ENCODE peak calls at places on chromosome 21, in nine cellular contexts. One of them, this sample, is unnamed.

GRCh38 chr21:46057710-46058241 is 40.1 kb upstream of the COL6A2 start:
- DNase-seq in brain microvascular endothelial cell: no peak
- DNase-seq in left lung: no peak
- DNase-seq in fibroblast of mammary gland: no peak
- DNase-seq in astrocyte: no peak
- DNase-seq in CD8-positive, alpha-beta memory T cell: no peak
- DNase-seq in fibroblast of pulmonary artery: no peak
- DNase-seq in cardiac muscle cell: no peak
- DNase-seq in upper lobe of right lung: no peak
- DNase-seq in this sample: no peak

GRCh38 chr21:16422702-16423101 is 692.9 kb downstream of the USP25 start:
- DNase-seq in brain microvascular endothelial cell: no peak
- DNase-seq in left lung: no peak
- DNase-seq in fibroblast of mammary gland: peak
- DNase-seq in astrocyte: peak
- DNase-seq in CD8-positive, alpha-beta memory T cell: no peak
- DNase-seq in fibroblast of pulmonary artery: peak
- DNase-seq in cardiac muscle cell: peak
- DNase-seq in upper lobe of right lung: no peak
- DNase-seq in this sample: no peak

GRCh38 chr21:27448960-27449359 is 482.1 kb upstream of the ADAMTS5 start:
- DNase-seq in brain microvascular endothelial cell: no peak
- DNase-seq in left lung: no peak
- DNase-seq in fibroblast of mammary gland: no peak
- DNase-seq in astrocyte: no peak
- DNase-seq in CD8-positive, alpha-beta memory T cell: no peak
- DNase-seq in fibroblast of pulmonary artery: no peak
- DNase-seq in cardiac muscle cell: no peak
- DNase-seq in upper lobe of right lung: no peak
- DNase-seq in this sample: no peak

GRCh38 chr21:39121600-39122355 is 61.5 kb downstream of the PSMG1 start:
- DNase-seq in brain microvascular endothelial cell: no peak
- DNase-seq in left lung: no peak
- DNase-seq in fibroblast of mammary gland: no peak
- DNase-seq in astrocyte: peak
- DNase-seq in CD8-positive, alpha-beta memory T cell: no peak
- DNase-seq in fibroblast of pulmonary artery: no peak
- DNase-seq in cardiac muscle cell: no peak
- DNase-seq in upper lobe of right lung: no peak
- DNase-seq in this sample: no peak

GRCh38 chr21:17925000-17925610 is 105.9 kb upstream of the C21orf91 start:
- DNase-seq in brain microvascular endothelial cell: peak
- DNase-seq in left lung: no peak
- DNase-seq in fibroblast of mammary gland: peak
- DNase-seq in astrocyte: peak
- DNase-seq in CD8-positive, alpha-beta memory T cell: peak
- DNase-seq in fibroblast of pulmonary artery: peak
- DNase-seq in cardiac muscle cell: peak
- DNase-seq in upper lobe of right lung: no peak
- DNase-seq in this sample: no peak

GRCh38 chr21:15031790-15032357 is 32.9 kb downstream of the NRIP1 start:
- DNase-seq in brain microvascular endothelial cell: peak
- DNase-seq in left lung: no peak
- DNase-seq in fibroblast of mammary gland: peak
- DNase-seq in astrocyte: peak
- DNase-seq in CD8-positive, alpha-beta memory T cell: no peak
- DNase-seq in fibroblast of pulmonary artery: no peak
- DNase-seq in cardiac muscle cell: no peak
- DNase-seq in upper lobe of right lung: no peak
- DNase-seq in this sample: no peak

GRCh38 chr21:16454371-16454770 is 724.6 kb downstream of the USP25 start:
- DNase-seq in brain microvascular endothelial cell: no peak
- DNase-seq in left lung: no peak
- DNase-seq in fibroblast of mammary gland: peak
- DNase-seq in astrocyte: no peak
- DNase-seq in CD8-positive, alpha-beta memory T cell: no peak
- DNase-seq in fibroblast of pulmonary artery: peak
- DNase-seq in cardiac muscle cell: peak
- DNase-seq in upper lobe of right lung: no peak
- DNase-seq in this sample: no peak

GRCh38 chr21:15064576-15065380 is at the start of gene NRIP1:
- DNase-seq in brain microvascular endothelial cell: peak
- DNase-seq in left lung: peak
- DNase-seq in fibroblast of mammary gland: peak
- DNase-seq in astrocyte: peak
- DNase-seq in CD8-positive, alpha-beta memory T cell: peak
- DNase-seq in fibroblast of pulmonary artery: peak
- DNase-seq in cardiac muscle cell: peak
- DNase-seq in upper lobe of right lung: peak
- DNase-seq in this sample: peak

GRCh38 chr21:40383951-40384350 is 463.0 kb downstream of the DSCAM start:
- DNase-seq in brain microvascular endothelial cell: no peak
- DNase-seq in left lung: no peak
- DNase-seq in fibroblast of mammary gland: no peak
- DNase-seq in astrocyte: no peak
- DNase-seq in CD8-positive, alpha-beta memory T cell: no peak
- DNase-seq in fibroblast of pulmonary artery: no peak
- DNase-seq in cardiac muscle cell: no peak
- DNase-seq in upper lobe of right lung: no peak
- DNase-seq in this sample: no peak

GRCh38 chr21:27070881-27071670 is 104.2 kb upstream of the ADAMTS5 start:
- DNase-seq in brain microvascular endothelial cell: no peak
- DNase-seq in left lung: no peak
- DNase-seq in fibroblast of mammary gland: no peak
- DNase-seq in astrocyte: no peak
- DNase-seq in CD8-positive, alpha-beta memory T cell: no peak
- DNase-seq in fibroblast of pulmonary artery: no peak
- DNase-seq in cardiac muscle cell: no peak
- DNase-seq in upper lobe of right lung: no peak
- DNase-seq in this sample: no peak

GRCh38 chr21:17688912-17689874 is 76.5 kb upstream of the BTG3 start:
- DNase-seq in brain microvascular endothelial cell: peak
- DNase-seq in left lung: peak
- DNase-seq in fibroblast of mammary gland: no peak
- DNase-seq in astrocyte: peak
- DNase-seq in CD8-positive, alpha-beta memory T cell: peak
- DNase-seq in fibroblast of pulmonary artery: peak
- DNase-seq in cardiac muscle cell: peak
- DNase-seq in upper lobe of right lung: no peak
- DNase-seq in this sample: no peak

GRCh38 chr21:41508415-41509205 is 652 bp upstream of the TMPRSS2 start:
- DNase-seq in brain microvascular endothelial cell: no peak
- DNase-seq in left lung: no peak
- DNase-seq in fibroblast of mammary gland: no peak
- DNase-seq in astrocyte: no peak
- DNase-seq in CD8-positive, alpha-beta memory T cell: no peak
- DNase-seq in fibroblast of pulmonary artery: no peak
- DNase-seq in cardiac muscle cell: no peak
- DNase-seq in upper lobe of right lung: no peak
- DNase-seq in this sample: no peak

GRCh38 chr21:41507521-41508414 is at the start of gene TMPRSS2:
- DNase-seq in brain microvascular endothelial cell: no peak
- DNase-seq in left lung: peak
- DNase-seq in fibroblast of mammary gland: no peak
- DNase-seq in astrocyte: no peak
- DNase-seq in CD8-positive, alpha-beta memory T cell: no peak
- DNase-seq in fibroblast of pulmonary artery: no peak
- DNase-seq in cardiac muscle cell: no peak
- DNase-seq in upper lobe of right lung: peak
- DNase-seq in this sample: no peak

GRCh38 chr21:41506526-41507520 is 1.1 kb downstream of the TMPRSS2 start:
- DNase-seq in brain microvascular endothelial cell: no peak
- DNase-seq in left lung: no peak
- DNase-seq in fibroblast of mammary gland: no peak
- DNase-seq in astrocyte: no peak
- DNase-seq in CD8-positive, alpha-beta memory T cell: no peak
- DNase-seq in fibroblast of pulmonary artery: no peak
- DNase-seq in cardiac muscle cell: no peak
- DNase-seq in upper lobe of right lung: peak
- DNase-seq in this sample: no peak

GRCh38 chr21:41504030-41504429 is 3.9 kb downstream of the TMPRSS2 start:
- DNase-seq in brain microvascular endothelial cell: no peak
- DNase-seq in left lung: no peak
- DNase-seq in fibroblast of mammary gland: no peak
- DNase-seq in astrocyte: no peak
- DNase-seq in CD8-positive, alpha-beta memory T cell: no peak
- DNase-seq in fibroblast of pulmonary artery: no peak
- DNase-seq in cardiac muscle cell: no peak
- DNase-seq in upper lobe of right lung: no peak
- DNase-seq in this sample: no peak

DNA sequence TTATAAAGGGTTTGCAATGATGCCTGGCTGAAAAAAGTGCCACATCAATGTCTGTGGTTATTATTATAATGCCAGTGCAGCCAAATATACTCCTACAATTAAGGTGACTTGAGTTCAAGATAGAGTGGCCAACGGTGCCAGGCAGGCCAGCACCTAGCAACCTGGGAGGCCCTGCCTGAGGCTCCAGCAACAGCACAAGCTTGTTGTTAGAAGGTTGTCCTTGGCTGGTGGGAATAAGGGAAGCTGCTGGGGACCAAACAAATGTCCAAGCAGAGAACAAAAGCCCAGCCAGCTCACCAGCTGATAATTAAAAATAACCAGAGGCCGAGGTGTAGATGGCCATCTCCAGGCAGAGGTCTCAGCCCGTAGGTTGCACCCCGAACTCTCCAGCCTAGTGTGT is 2.0 kb downstream of the TMPRSS2 start:
- DNase-seq in brain microvascular endothelial cell: no peak
- DNase-seq in left lung: no peak
- DNase-seq in fibroblast of mammary gland: no peak
- DNase-seq in astrocyte: no peak
- DNase-seq in CD8-positive, alpha-beta memory T cell: no peak
- DNase-seq in fibroblast of pulmonary artery: no peak
- DNase-seq in cardiac muscle cell: no peak
- DNase-seq in upper lobe of right lung: no peak
- DNase-seq in this sample: no peak
- H3K4me3 ChIP-seq in brain microvascular endothelial cell: no peak
- H3K4me3 ChIP-seq in left lung: peak
- H3K4me3 ChIP-seq in fibroblast of mammary gland: no peak
- H3K4me3 ChIP-seq in astrocyte: no peak
- H3K4me3 ChIP-seq in CD8-positive, alpha-beta memory T cell: no peak
- H3K4me3 ChIP-seq in fibroblast of pulmonary artery: no peak
- H3K4me3 ChIP-seq in cardiac muscle cell: no peak
- H3K4me3 ChIP-seq in upper lobe of right lung: peak
- H3K4me3 ChIP-seq in this sample: no peak

DNA sequence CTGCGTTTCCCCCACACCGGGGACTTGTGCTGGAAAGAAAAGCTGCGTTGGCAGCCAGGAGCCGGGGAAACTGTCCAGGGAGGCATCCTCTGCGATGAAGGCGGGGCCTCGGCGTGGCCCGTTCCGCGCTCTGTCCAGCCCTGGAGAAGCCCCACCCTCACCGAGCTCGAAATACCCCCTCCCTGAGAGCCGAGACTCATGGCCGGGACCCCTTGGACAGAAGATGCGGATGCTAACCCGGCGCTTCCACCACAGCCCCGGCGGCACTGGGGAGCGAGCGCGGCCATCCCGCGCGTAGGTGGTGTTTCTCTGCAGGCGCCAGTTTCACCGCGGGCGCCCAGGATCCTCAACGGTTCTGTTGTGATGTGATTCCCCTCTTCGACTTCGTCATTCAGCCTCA is 31.6 kb downstream of the PDE9A start:
- DNase-seq in brain microvascular endothelial cell: no peak
- DNase-seq in left lung: no peak
- DNase-seq in fibroblast of mammary gland: no peak
- DNase-seq in astrocyte: no peak
- DNase-seq in CD8-positive, alpha-beta memory T cell: peak
- DNase-seq in fibroblast of pulmonary artery: no peak
- DNase-seq in cardiac muscle cell: no peak
- DNase-seq in upper lobe of right lung: no peak
- DNase-seq in this sample: no peak
- H3K4me3 ChIP-seq in brain microvascular endothelial cell: no peak
- H3K4me3 ChIP-seq in left lung: no peak
- H3K4me3 ChIP-seq in fibroblast of mammary gland: peak
- H3K4me3 ChIP-seq in astrocyte: no peak
- H3K4me3 ChIP-seq in CD8-positive, alpha-beta memory T cell: no peak
- H3K4me3 ChIP-seq in fibroblast of pulmonary artery: no peak
- H3K4me3 ChIP-seq in cardiac muscle cell: no peak
- H3K4me3 ChIP-seq in upper lobe of right lung: no peak
- H3K4me3 ChIP-seq in this sample: no peak

DNA sequence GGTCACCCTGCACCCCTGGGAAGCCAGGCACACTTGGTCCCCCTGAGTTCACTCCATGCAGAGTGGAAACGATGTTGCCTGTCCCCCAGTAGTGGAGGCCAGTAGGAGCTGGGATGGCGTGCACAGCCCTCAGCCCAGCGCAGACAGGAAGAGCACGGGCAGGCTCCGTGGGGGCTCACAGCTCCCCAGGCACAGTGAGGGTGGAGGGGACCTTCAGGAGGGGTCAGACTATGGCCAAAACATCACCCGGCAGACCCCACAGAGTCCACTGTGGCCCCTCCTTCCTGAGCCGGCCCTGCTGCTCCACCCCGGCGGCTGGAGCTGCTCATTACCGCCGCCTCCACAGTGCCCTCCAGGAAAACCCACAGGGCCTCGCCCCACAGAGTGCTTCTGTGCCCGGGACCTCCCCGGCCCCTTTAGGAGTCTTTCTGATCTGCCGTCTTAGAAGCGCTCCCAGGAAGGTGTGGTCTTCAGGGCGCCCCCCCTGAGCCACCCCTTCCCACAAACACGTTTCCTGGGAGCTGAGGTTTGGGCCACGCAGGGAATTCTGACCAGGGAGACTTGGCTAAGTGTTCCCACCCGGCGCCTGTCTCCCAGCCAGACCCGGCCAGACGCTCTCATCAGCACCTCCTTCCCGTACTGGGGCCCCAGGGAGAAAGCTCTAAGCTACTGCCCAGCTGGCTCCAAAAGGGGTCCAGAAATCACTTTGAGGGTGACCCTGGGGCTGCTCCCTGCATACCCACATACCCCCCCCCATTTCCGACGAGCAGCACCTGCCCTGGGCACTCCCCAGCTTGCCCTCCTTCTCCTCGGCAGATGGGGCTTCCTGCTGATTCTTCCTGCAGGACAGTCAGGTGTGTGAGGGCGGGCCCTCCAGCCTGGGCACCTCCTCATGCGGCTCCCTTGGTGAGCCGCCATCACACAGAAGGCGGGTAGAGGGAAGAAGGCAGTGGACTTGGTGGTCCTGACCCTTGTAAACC is 38.8 kb downstream of the RIPK4 start:
- DNase-seq in brain microvascular endothelial cell: no peak
- DNase-seq in left lung: no peak
- DNase-seq in fibroblast of mammary gland: no peak
- DNase-seq in astrocyte: no peak
- DNase-seq in CD8-positive, alpha-beta memory T cell: no peak
- DNase-seq in fibroblast of pulmonary artery: no peak
- DNase-seq in cardiac muscle cell: no peak
- DNase-seq in upper lobe of right lung: no peak
- DNase-seq in this sample: no peak
- H3K4me3 ChIP-seq in brain microvascular endothelial cell: no peak
- H3K4me3 ChIP-seq in left lung: no peak
- H3K4me3 ChIP-seq in fibroblast of mammary gland: no peak
- H3K4me3 ChIP-seq in astrocyte: no peak
- H3K4me3 ChIP-seq in CD8-positive, alpha-beta memory T cell: no peak
- H3K4me3 ChIP-seq in fibroblast of pulmonary artery: no peak
- H3K4me3 ChIP-seq in cardiac muscle cell: no peak
- H3K4me3 ChIP-seq in upper lobe of right lung: no peak
- H3K4me3 ChIP-seq in this sample: no peak

DNA sequence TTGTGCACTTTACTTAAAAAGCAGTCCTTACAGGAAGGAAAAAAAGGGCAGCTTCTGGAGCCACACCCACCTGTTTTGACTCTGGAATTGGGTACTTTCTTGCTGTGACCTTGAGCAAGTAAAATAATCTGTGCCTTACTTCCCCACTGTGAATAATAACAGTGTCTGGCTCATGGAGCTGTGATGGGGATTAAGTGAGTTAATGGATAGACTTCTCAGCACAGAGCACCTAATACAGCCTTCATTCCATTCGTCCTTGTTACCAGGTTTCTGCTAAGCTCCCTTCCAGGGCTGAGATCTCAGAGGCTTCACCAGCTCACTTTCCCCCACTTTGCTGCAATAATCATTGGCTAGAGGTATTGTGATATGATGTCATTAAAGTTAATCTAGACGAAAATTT is 20.0 kb upstream of the ABCG1 start:
- DNase-seq in brain microvascular endothelial cell: no peak
- DNase-seq in left lung: no peak
- DNase-seq in fibroblast of mammary gland: no peak
- DNase-seq in astrocyte: no peak
- DNase-seq in CD8-positive, alpha-beta memory T cell: no peak
- DNase-seq in fibroblast of pulmonary artery: peak
- DNase-seq in cardiac muscle cell: no peak
- DNase-seq in upper lobe of right lung: no peak
- DNase-seq in this sample: no peak
- H3K4me3 ChIP-seq in brain microvascular endothelial cell: no peak
- H3K4me3 ChIP-seq in left lung: no peak
- H3K4me3 ChIP-seq in fibroblast of mammary gland: no peak
- H3K4me3 ChIP-seq in astrocyte: no peak
- H3K4me3 ChIP-seq in CD8-positive, alpha-beta memory T cell: peak
- H3K4me3 ChIP-seq in fibroblast of pulmonary artery: no peak
- H3K4me3 ChIP-seq in cardiac muscle cell: no peak
- H3K4me3 ChIP-seq in upper lobe of right lung: no peak
- H3K4me3 ChIP-seq in this sample: no peak

This sample was measured in skeletal muscle cell.